ENCODE peak calls at places on chromosome 10, in five cellular contexts. S, B, Y, G and P are unnamed samples.

GRCh38 chr10:103852856-103853255 is 2.5 kb downstream of the SH3PXD2A start:
- DNase-seq in Y (peak; percentile 71), G (no peak), S (no peak), B (no peak), P (no peak)

GRCh38 chr10:63007112-63007511 is 126.0 kb upstream of the NRBF2 start:
- DNase-seq in B (no peak), G (no peak), Y (no peak), S (no peak), P (no peak)

GRCh38 chr10:13099144-13099665 is 758 bp upstream of the OPTN start:
- DNase-seq in S (peak; percentile 75), B (no peak), Y (peak; percentile 65), G (no peak), P (peak; percentile 46)

GRCh38 chr10:21401196-21401595 is 124.3 kb downstream of the SKIDA1 start:
- DNase-seq in Y (peak; percentile 12), B (no peak), G (no peak), S (no peak), P (no peak)

GRCh38 chr10:129897851-129898463 is 66.1 kb downstream of the EBF3 start:
- DNase-seq in G (no peak), S (no peak), B (no peak), Y (no peak), P (no peak)

GRCh38 chr10:131260452-131261211 is 50.9 kb downstream of the TCERG1L start:
- DNase-seq in B (no peak), Y (no peak), G (no peak), S (no peak), P (no peak)

GRCh38 chr10:74096777-74097176 is 53.9 kb downstream of the AP3M1 start:
- DNase-seq in G (no peak), B (no peak), S (no peak), Y (no peak), P (no peak)

GRCh38 chr10:34031410-34031809 is 696.9 kb upstream of the NRP1 start:
- DNase-seq in B (no peak), G (peak; percentile 36), S (no peak), Y (peak; percentile 92), P (no peak)

GRCh38 chr10:37854606-37855005 is 2.8 kb downstream of the ZNF248 start:
- DNase-seq in B (no peak), Y (peak; percentile 12), S (no peak), G (no peak), P (no peak)

GRCh38 chr10:100895346-100895745 is 17.4 kb upstream of the SLF2 start:
- DNase-seq in B (no peak), G (no peak), Y (no peak), S (no peak), P (no peak)

GRCh38 chr10:29067628-29068027 is 221.2 kb upstream of the LYZL1 start:
- DNase-seq in G (no peak), B (no peak), Y (no peak), S (no peak), P (no peak)

GRCh38 chr10:68239596-68240150 is 7.8 kb upstream of the ATOH7 start:
- DNase-seq in B (no peak), G (peak; percentile 70), S (no peak), Y (no peak), P (no peak)

GRCh38 chr10:43170491-43170890 is 32.2 kb downstream of the CSGALNACT2 start:
- DNase-seq in S (no peak), G (peak; percentile 1), B (no peak), Y (peak; percentile 31), P (no peak)

GRCh38 chr10:24824124-24824523 is 100.4 kb upstream of the ARHGAP21 start:
- DNase-seq in G (no peak), B (no peak), S (no peak), Y (peak; percentile 5), P (no peak)

GRCh38 chr10:44386546-44387052 is 1.7 kb upstream of the CXCL12 start:
- DNase-seq in G (peak; percentile 20), B (peak; percentile 91), Y (peak; percentile 70), S (peak; percentile 78), P (peak; percentile 87)

GRCh38 chr10:83564889-83565588 is 574.3 kb upstream of the GHITM start:
- DNase-seq in S (no peak), Y (no peak), B (no peak), G (no peak), P (no peak)

GRCh38 chr10:132577350-132578005 is 39.9 kb downstream of the INPP5A start:
- DNase-seq in S (no peak), G (no peak), B (no peak), Y (no peak), P (no peak)

GRCh38 chr10:95236068-95236903 is 42.2 kb downstream of the ACSM6 start:
- DNase-seq in Y (peak; percentile 47), B (no peak), G (peak; percentile 56), S (no peak), P (no peak)

GRCh38 chr10:92801978-92802872 is 46.1 kb upstream of the EXOC6 start:
- DNase-seq in G (no peak), B (no peak), S (no peak), Y (no peak), P (no peak)

GRCh38 chr10:132710746-132711617 is 75.0 kb downstream of the NKX6-2 start:
- DNase-seq in S (no peak), Y (no peak), B (no peak), G (no peak), P (no peak)

GRCh38 chr10:119892188-119893065 is at the start of gene SEC23IP:
- DNase-seq in B (peak; percentile 98), G (peak; percentile 88), Y (peak; percentile 95), S (peak; percentile 92), P (peak; percentile 90)
- TF ChIP-seq CTCF in B (no peak), G (no peak), Y (peak; percentile 14), S (no peak), P (no peak)

GRCh38 chr10:75408911-75409885 is 7.6 kb upstream of the ZNF503 start:
- DNase-seq in G (no peak), Y (peak; percentile 46), B (no peak), S (peak; percentile 75), P (peak; percentile 70)
- TF ChIP-seq CTCF in G (no peak), Y (no peak), B (no peak), S (no peak), P (no peak)

GRCh38 chr10:119237722-119238436 is 30.5 kb downstream of the GRK5 start:
- DNase-seq in B (no peak), S (no peak), Y (no peak), G (no peak), P (no peak)

GRCh38 chr10:119238577-119238976 is 31.2 kb downstream of the GRK5 start:
- DNase-seq in S (no peak), G (no peak), Y (peak; percentile 41), B (no peak), P (no peak)

GRCh38 chr10:119233821-119234220 is 26.4 kb downstream of the GRK5 start:
- DNase-seq in G (no peak), S (no peak), B (no peak), Y (peak; percentile 74), P (no peak)

GRCh38 chr10:119233123-119233820 is 25.9 kb downstream of the GRK5 start:
- DNase-seq in S (no peak), B (no peak), G (no peak), Y (peak; percentile 47), P (no peak)

DNA sequence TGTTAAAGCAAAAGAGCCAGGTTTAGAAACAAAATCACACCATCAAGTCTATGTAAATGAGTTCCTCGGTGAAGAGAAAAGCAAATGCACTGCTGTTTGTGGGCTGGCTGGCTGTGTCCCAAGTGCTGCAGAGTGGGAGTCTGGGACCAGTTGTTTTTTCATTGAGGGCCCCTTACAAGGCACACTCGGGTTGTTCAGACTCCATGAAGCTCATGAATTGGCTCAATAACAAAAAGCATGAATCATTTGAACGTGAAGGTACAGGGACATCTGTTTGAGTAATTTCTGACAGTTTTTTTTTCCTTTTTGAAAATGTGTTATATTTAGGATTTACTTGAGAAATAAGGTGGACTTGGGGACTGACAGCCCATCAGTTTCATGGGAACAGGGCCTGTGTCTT is 28.0 kb downstream of the GRK5 start:
- DNase-seq in S (no peak), G (no peak), B (no peak), Y (peak; percentile 45), P (no peak)
- TF ChIP-seq CTCF in S (no peak), G (no peak), B (no peak), Y (no peak), P (no peak)

GRCh38 chr10:52883996-52884871 is 111.7 kb upstream of the MBL2 start:
- DNase-seq in Y (peak; percentile 72), G (peak; percentile 57), B (no peak), S (peak; percentile 57), P (peak; percentile 54)
- TF ChIP-seq CTCF in Y (peak; percentile 82), G (peak; percentile 74), B (peak; percentile 85), S (peak; percentile 76), P (peak; percentile 70)

DNA sequence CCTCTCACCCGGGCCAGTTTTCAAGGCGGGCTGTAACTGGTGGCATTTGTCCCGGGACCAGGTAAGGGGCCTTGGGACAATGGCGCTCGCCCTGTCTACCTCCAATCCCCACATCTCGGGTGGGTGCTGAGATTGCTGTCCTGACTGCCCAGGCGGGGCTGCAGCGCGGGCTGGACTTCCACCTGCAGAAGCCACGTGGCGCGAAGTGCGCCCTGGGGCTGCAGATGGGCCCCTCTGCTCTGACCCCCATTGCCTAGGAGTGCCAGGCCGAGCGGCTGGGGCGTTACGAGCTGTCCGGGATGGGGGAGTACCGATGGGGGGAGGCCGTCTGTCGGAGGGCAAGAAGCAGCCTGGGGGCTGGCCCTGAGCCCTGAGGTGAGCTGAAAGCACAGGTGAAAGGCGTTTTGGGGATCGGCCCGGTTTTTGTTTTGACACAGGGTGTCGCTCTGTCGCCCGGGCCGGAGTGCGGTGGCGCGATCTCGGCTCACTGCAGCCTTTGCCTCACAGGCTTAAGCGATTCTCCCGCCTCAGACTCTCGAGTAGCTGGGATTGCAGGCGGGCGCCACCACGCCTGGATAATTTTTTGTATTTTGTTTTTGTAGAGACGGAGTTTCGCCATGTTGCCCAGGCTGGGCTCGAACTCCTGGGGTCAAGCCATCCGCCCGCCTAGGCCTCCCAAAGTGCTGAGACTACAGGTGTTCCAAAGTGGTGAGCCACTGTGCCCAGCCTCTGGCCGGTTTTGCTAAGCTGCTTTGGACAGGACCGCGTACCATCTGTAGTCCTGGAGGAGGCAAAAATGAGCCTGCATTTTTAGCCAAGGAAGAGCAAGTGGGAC is at the start of gene SFXN2:
- DNase-seq in G (no peak), B (no peak), Y (no peak), S (peak; percentile 74), P (no peak)
- TF ChIP-seq CTCF in G (no peak), B (no peak), Y (no peak), S (no peak), P (no peak)

GRCh38 chr10:102059987-102060386 is 4.0 kb upstream of the ARMH3 start:
- DNase-seq in Y (no peak), S (no peak), G (no peak), B (no peak), P (no peak)

DNA sequence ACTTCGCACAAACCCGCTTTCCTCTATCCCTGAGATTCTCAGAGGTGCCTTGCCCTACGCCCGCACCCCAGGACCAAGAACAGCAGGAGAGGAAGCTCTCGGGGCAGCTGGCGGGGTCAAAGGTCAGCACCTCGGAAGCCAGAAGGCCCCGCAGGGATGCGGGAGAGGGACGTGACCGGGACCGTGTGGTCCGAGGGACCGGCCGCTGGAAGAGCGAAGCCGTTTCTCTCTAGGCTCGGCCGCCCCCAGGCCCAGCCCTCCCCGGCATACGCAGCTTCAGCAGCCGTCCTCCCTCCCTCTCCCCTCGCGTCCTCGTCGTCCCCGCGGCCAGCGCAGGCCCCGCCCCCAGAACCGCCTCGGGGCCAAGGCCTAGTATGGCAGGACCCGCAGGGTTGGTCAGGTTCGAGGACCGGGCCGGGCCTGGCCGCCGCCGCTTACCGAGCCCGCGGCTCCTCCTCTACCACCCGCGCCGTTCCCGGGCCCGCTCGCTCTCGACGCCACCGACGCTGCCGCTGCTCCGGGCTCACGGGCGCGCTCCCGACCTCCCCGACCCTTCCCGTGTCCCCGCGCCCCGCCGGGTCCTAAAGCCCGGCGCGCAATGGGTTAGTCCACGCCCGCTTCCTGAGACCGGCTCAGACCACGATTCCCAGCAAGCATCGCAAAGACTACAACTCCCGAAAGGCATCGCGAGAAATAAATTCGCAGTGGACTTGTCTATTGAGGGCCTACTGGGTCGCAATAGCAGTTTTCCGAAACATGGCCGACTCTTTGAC is at the start of gene ARMH3:
- DNase-seq in G (peak; percentile 96), B (peak; percentile 97), S (peak; percentile 93), Y (peak; percentile 98), P (peak; percentile 87)
- TF ChIP-seq CTCF in G (no peak), B (no peak), S (no peak), Y (no peak), P (no peak)